ENCODE peak calls at places on chromosomes 7 and 10, in six cellular contexts. T, J, S, V, P and H are unnamed samples.

GRCh38 chr10:48456808-48457761 is 147.8 kb downstream of the ARHGAP22 start:
- DNase-seq in T (peak), S (no peak), P (no peak), J (no peak), V (no peak), H (no peak)

GRCh38 chr7:92685146-92686042 is 95.2 kb upstream of the FAM133B start:
- DNase-seq in T (no peak), V (no peak), P (no peak), S (peak), J (no peak), H (no peak)

GRCh38 chr7:13751771-13752170 is 237.7 kb downstream of the ETV1 start:
- DNase-seq in P (no peak), T (no peak), J (no peak), V (no peak), S (no peak), H (no peak)

GRCh38 chr7:128890306-128891109 is 20.0 kb downstream of the KCP start:
- DNase-seq in S (no peak), T (no peak), J (no peak), V (no peak), P (no peak), H (no peak)

GRCh38 chr10:28155726-28156125 is 147.1 kb downstream of the MPP7 start:
- DNase-seq in T (no peak), P (no peak), J (no peak), S (no peak), V (no peak), H (no peak)

GRCh38 chr10:126324826-126325225 is 63.5 kb downstream of the ADAM12 start:
- DNase-seq in P (no peak), J (no peak), V (no peak), T (no peak), S (no peak), H (no peak)

GRCh38 chr7:51357821-51358220 is 41.2 kb upstream of the COBL start:
- DNase-seq in S (no peak), J (no peak), P (no peak), T (no peak), V (no peak), H (no peak)

GRCh38 chr10:45470098-45471012 is 96.3 kb downstream of the ALOX5 start:
- DNase-seq in J (peak), S (peak), T (peak), V (no peak), P (peak), H (no peak)

GRCh38 chr7:71484381-71484780 is 352.4 kb downstream of the GALNT17 start:
- DNase-seq in J (no peak), P (peak), T (no peak), S (no peak), V (no peak), H (no peak)

GRCh38 chr7:46383605-46384004 is 462.5 kb upstream of the IGFBP3 start:
- DNase-seq in T (no peak), S (no peak), P (peak), J (no peak), V (no peak), H (no peak)

GRCh38 chr7:30423793-30424505 is 54.6 kb downstream of the NOD1 start:
- DNase-seq in J (no peak), T (no peak), P (no peak), V (no peak), S (no peak), H (no peak)

GRCh38 chr10:112265745-112266144 is 17.5 kb upstream of the TECTB start:
- DNase-seq in V (peak), P (no peak), T (no peak), S (no peak), J (no peak), H (no peak)

DNA sequence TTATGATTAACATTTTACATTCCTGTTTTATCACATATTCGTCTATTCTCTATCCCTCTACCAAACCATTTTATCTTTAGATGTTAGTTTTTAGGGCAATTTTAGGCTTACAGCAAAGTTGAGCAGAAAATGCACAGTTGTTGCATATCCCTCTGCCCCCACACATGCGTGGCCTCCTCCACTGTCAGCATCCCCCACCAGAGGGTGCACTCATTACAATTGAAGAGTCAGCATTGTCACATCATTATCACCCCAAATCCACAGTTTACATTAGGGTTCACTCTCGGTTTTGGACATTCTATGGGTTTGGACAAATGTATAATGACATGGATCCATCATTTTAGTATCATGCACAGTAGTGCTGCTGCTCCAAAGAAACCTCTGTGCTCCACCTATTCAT is 86.4 kb downstream of the WDR37 start:
- DNase-seq in P (no peak), T (no peak), J (no peak), S (no peak), V (no peak), H (no peak)
- TF ChIP-seq CTCF in P (peak), T (no peak), J (peak), S (no peak), V (no peak), H (no peak)

GRCh38 chr7:40237731-40238130 is 102.9 kb downstream of the SUGCT start:
- DNase-seq in T (no peak), S (no peak), J (no peak), V (no peak), P (no peak), H (no peak)
- TF ChIP-seq CTCF in T (no peak), S (no peak), J (no peak), V (no peak), P (no peak), H (no peak)

DNA sequence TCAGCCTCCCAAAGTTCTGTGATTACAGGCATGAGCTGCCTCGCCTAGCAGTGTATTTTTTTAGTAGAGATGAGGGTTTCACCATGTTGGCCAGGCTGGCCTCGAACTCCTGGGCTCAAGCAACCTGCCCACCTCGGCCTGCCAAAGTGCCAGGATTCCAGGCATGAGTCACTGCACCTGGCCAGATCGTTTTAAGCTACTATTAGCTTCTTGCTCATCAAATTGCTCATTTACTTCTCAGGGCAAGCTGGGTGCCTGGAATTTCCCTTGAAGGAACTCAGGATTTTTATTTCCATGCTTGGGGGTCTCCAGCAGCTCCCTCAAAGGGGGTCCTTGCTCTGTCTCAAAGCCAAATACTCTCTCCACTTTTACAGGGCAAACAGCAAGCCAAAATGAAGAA is 798.0 kb upstream of the AUTS2 start:
- DNase-seq in J (no peak), V (no peak), S (no peak), T (no peak), P (peak), H (no peak)
- TF ChIP-seq CTCF in J (no peak), V (no peak), S (no peak), T (no peak), P (no peak), H (no peak)

DNA sequence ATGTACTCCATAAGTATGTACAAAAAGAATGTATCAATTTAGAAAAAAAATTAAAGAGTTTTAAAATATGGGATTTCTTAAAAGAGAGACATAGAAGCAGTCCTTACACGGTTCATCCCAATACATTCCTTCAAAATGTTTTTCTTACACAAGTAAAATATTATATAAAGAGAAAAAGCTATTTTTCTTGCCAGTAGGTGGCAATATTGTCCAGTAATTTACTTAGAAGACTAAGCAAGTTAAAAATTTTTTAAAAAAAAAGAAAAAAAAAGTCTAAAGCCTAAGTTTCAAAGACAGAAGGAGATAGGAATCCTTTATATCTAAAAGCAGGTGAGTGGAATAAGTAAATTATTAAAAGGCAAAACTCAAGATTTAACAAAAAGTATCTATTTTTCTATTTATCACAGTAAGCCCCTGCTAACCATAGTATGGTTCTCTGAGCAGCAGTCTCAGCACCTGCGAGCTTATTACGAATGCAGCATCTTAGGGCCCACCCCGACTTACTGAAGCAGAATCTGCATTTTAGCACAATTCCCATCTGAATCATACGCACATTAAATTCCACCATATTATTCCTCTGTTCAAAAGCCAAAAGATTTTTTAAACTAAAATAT is 240.6 kb downstream of the DGKI start:
- DNase-seq in V (no peak), S (no peak), T (no peak), J (peak), P (peak), H (no peak)
- TF ChIP-seq CTCF in V (peak), S (peak), T (no peak), J (peak), P (peak), H (peak)

GRCh38 chr10:128087884-128088695 is 38.1 kb downstream of the MKI67 start:
- DNase-seq in T (no peak), P (no peak), S (no peak), J (no peak), V (no peak), H (no peak)
- TF ChIP-seq CTCF in T (no peak), P (no peak), S (no peak), J (no peak), V (no peak), H (no peak)